ENCODE peak calls at places on chromosomes 3 and 15, in seven cellular contexts. Q, B, K, I, G, O and M are unnamed samples.

GRCh38 chr15:34650177-34650576 is 66.7 kb upstream of the GOLGA8B start:
- DNase-seq in G (no peak), B (no peak), O (no peak), K (no peak), I (no peak), Q (no peak), M (no peak)

GRCh38 chr3:15637131-15637951 is 35.8 kb downstream of the BTD start:
- DNase-seq in O (no peak), Q (no peak), K (no peak), G (no peak), I (no peak), B (no peak), M (no peak)

GRCh38 chr3:36942632-36943248 is 2.1 kb downstream of the TRANK1 start:
- DNase-seq in B (no peak), G (no peak), Q (no peak), K (no peak), O (no peak), I (no peak), M (no peak)

GRCh38 chr3:39548282-39548681 is 80.8 kb downstream of the MOBP start:
- DNase-seq in B (no peak), I (no peak), K (no peak), Q (no peak), G (no peak), O (no peak), M (no peak)

GRCh38 chr3:43531835-43532234 is 90.0 kb downstream of the ANO10 start:
- DNase-seq in K (peak; percentile 17), I (no peak), G (no peak), Q (no peak), O (peak; percentile 11), B (no peak), M (no peak)

GRCh38 chr3:185401319-185401955 is 38.5 kb downstream of the MAP3K13 start:
- DNase-seq in K (no peak), Q (no peak), I (no peak), O (no peak), G (no peak), B (no peak), M (no peak)

GRCh38 chr3:98587654-98588532 is 5.5 kb downstream of the CPOX start:
- DNase-seq in Q (no peak), G (no peak), I (no peak), K (no peak), O (no peak), B (no peak), M (no peak)

GRCh38 chr3:194606941-194607340 is 26.3 kb downstream of the TMEM44 start:
- DNase-seq in B (no peak), Q (no peak), I (no peak), O (no peak), K (no peak), G (no peak), M (no peak)

GRCh38 chr15:101765772-101766456 is 37.4 kb upstream of the OR4F6 start:
- DNase-seq in G (no peak), K (no peak), I (no peak), Q (no peak), B (no peak), O (no peak), M (no peak)

GRCh38 chr3:154214320-154214719 is 93.1 kb downstream of the ARHGEF26 start:
- DNase-seq in I (no peak), B (no peak), O (no peak), G (no peak), Q (no peak), K (no peak), M (no peak)

GRCh38 chr3:184508938-184509337 is 52.6 kb upstream of the EPHB3 start:
- DNase-seq in I (no peak), Q (no peak), O (no peak), G (no peak), B (no peak), K (no peak), M (no peak)

GRCh38 chr3:57958642-57959406 is 49.4 kb upstream of the FLNB start:
- DNase-seq in B (no peak), G (peak; percentile 59), I (no peak), K (no peak), Q (no peak), O (no peak), M (no peak)

GRCh38 chr3:90136468-90137191 is 1029.2 kb downstream of the EPHA3 start:
- DNase-seq in I (no peak), G (no peak), O (no peak), K (no peak), B (no peak), Q (peak; percentile 69), M (no peak)

GRCh38 chr3:86228106-86228505 is 762.8 kb downstream of the VGLL3 start:
- DNase-seq in B (no peak), G (no peak), O (no peak), K (no peak), Q (no peak), I (no peak), M (no peak)

GRCh38 chr15:66291816-66292215 is 1.6 kb upstream of the DIS3L start:
- DNase-seq in Q (no peak), G (no peak), O (no peak), I (no peak), B (no peak), K (no peak), M (no peak)

GRCh38 chr3:46987485-46988401 is 8.3 kb downstream of the NBEAL2 start:
- DNase-seq in B (peak; percentile 89), K (no peak), Q (peak; percentile 78), O (no peak), I (peak; percentile 88), G (peak; percentile 81), M (no peak)

GRCh38 chr15:90560229-90560771 is 30.6 kb downstream of the CRTC3 start:
- DNase-seq in I (no peak), B (no peak), K (no peak), Q (no peak), O (no peak), G (peak; percentile 61), M (peak; percentile 67)

GRCh38 chr3:58164199-58164879 is 46.4 kb downstream of the DNASE1L3 start:
- DNase-seq in G (no peak), O (no peak), K (peak; percentile 72), Q (peak; percentile 75), I (no peak), B (no peak), M (peak; percentile 83)

GRCh38 chr3:9216736-9217135 is 32.7 kb downstream of the SRGAP3 start:
- DNase-seq in K (no peak), O (no peak), I (no peak), B (no peak), Q (no peak), G (no peak), M (no peak)

GRCh38 chr3:136277634-136278033 is 27.5 kb downstream of the PCCB start:
- DNase-seq in O (no peak), B (no peak), G (no peak), Q (no peak), K (no peak), I (no peak), M (no peak)

GRCh38 chr3:193852901-193853300 is 259.9 kb downstream of the OPA1 start:
- DNase-seq in I (no peak), G (no peak), O (no peak), K (no peak), B (no peak), Q (no peak), M (no peak)

GRCh38 chr3:146605106-146605505 is at the start of gene PLSCR5:
- DNase-seq in K (no peak), I (no peak), B (no peak), G (no peak), Q (peak; percentile 64), O (no peak), M (no peak)

GRCh38 chr3:101131767-101132166 is 138.5 kb upstream of the ABI3BP start:
- DNase-seq in O (no peak), Q (peak; percentile 22), I (no peak), B (no peak), K (no peak), G (no peak), M (no peak)

GRCh38 chr3:137202941-137203340 is 245.2 kb downstream of the IL20RB start:
- DNase-seq in O (no peak), G (no peak), K (no peak), I (no peak), Q (no peak), B (no peak), M (no peak)

GRCh38 chr15:98719169-98719515 is 70.8 kb downstream of the IGF1R start:
- DNase-seq in I (no peak), G (no peak), Q (no peak), O (no peak), K (no peak), B (no peak), M (no peak)

GRCh38 chr3:14773691-14774128 is 45.1 kb upstream of the FGD5 start:
- DNase-seq in K (no peak), I (no peak), O (no peak), Q (no peak), G (no peak), B (no peak), M (no peak)

GRCh38 chr15:64455951-64456350 is 4.4 kb upstream of the ZNF609 start:
- DNase-seq in K (no peak), I (no peak), O (no peak), Q (no peak), B (no peak), G (no peak), M (no peak)

GRCh38 chr3:159189994-159190669 is 388.3 kb downstream of the MFSD1 start:
- DNase-seq in I (no peak), Q (no peak), K (no peak), G (no peak), B (no peak), O (no peak), M (no peak)